ENCODE peak calls at places on chromosomes 12 and 14, in eight cellular contexts. V is cardiac fibroblast; M is stimulated activated CD4-positive, alpha-beta T cell treated with anti-CD3 and anti-CD28 coated beads, TNF-alpha, amount 100 ng/mL, for 4 hours; W is GM12864; Y is body of pancreas; H is ovary; Q is stimulated activated CD8-positive, alpha-beta memory T cell treated with anti-CD3 and anti-CD28 coated beads, Interleukin-7, amount 100 ng/mL, for 4 hours; N is fibroblast of lung. C is an unnamed sample.

GRCh38 chr14:50527970-50528369 is 4.4 kb downstream of the MAP4K5 start:
- DNase-seq in V (peak), N (peak), Q (no peak), M (no peak), W (no peak), Y (no peak), H (no peak), C (no peak)

GRCh38 chr14:20799955-20800544 is 2.6 kb downstream of the RNASE1 start:
- DNase-seq in M (no peak), Q (no peak), V (no peak), H (peak), Y (peak), W (no peak), N (no peak), C (no peak)

GRCh38 chr12:117580718-117581062 is 219.3 kb upstream of the NOS1 start:
- DNase-seq in M (no peak), W (peak), N (no peak), V (no peak), H (no peak), Q (no peak), Y (peak), C (no peak)

GRCh38 chr12:70154960-70155589 is 88.2 kb upstream of the CNOT2 start:
- DNase-seq in W (no peak), V (peak), H (no peak), Y (no peak), N (no peak), M (no peak), Q (no peak), C (peak)

GRCh38 chr14:57061009-57061711 is 207.5 kb downstream of the EXOC5 start:
- DNase-seq in V (no peak), M (no peak), H (no peak), W (no peak), Y (no peak), Q (no peak), N (no peak), C (no peak)

GRCh38 chr12:52044284-52044983 is 6.8 kb upstream of the NR4A1 start:
- DNase-seq in W (no peak), M (no peak), Y (peak), H (peak), N (peak), V (peak), Q (no peak), C (no peak)

GRCh38 chr12:112124918-112125249 is 476 bp upstream of the TRAFD1 start:
- DNase-seq in H (no peak), W (no peak), N (no peak), V (no peak), M (no peak), Y (no peak), Q (no peak), C (no peak)

GRCh38 chr14:38261620-38262019 is 5.7 kb upstream of the CLEC14A start:
- DNase-seq in Q (no peak), M (no peak), V (peak), N (no peak), Y (no peak), H (no peak), W (no peak), C (no peak)

GRCh38 chr12:120677765-120678473 is 9.0 kb upstream of the MLEC start:
- DNase-seq in W (peak), V (peak), H (no peak), N (peak), M (no peak), Y (no peak), Q (no peak), C (peak)

GRCh38 chr12:19402743-19403400 is 36.4 kb upstream of the AEBP2 start:
- DNase-seq in Q (no peak), M (no peak), N (peak), W (no peak), H (no peak), Y (peak), V (peak), C (peak)

GRCh38 chr12:60169904-60170303 is 574.1 kb downstream of the SLC16A7 start:
- DNase-seq in Y (no peak), V (peak), W (no peak), Q (no peak), N (peak), H (no peak), M (no peak), C (peak)

GRCh38 chr14:53979141-53979673 is 22.6 kb upstream of the BMP4 start:
- DNase-seq in W (no peak), H (no peak), V (no peak), M (no peak), N (peak), Y (no peak), Q (no peak), C (no peak)

GRCh38 chr12:16063728-16064127 is 152.6 kb downstream of the DERA start:
- DNase-seq in N (peak), V (peak), M (no peak), W (no peak), Q (no peak), Y (no peak), H (no peak), C (no peak)

GRCh38 chr12:25992026-25992782 is 33.7 kb downstream of the RASSF8 start:
- DNase-seq in Q (no peak), V (no peak), W (no peak), N (peak), H (no peak), M (no peak), Y (peak), C (peak)

GRCh38 chr14:39434401-39434800 is 2.2 kb upstream of the FBXO33 start:
- DNase-seq in W (no peak), H (no peak), Y (no peak), M (no peak), V (peak), Q (no peak), N (no peak), C (peak)

GRCh38 chr12:33223956-33224355 is 215.7 kb downstream of the SYT10 start:
- DNase-seq in M (no peak), W (no peak), N (no peak), H (no peak), V (no peak), Q (no peak), Y (no peak), C (peak)

GRCh38 chr14:79581912-79582576 is 629.3 kb downstream of the DIO2 start:
- DNase-seq in N (peak), M (no peak), H (no peak), V (peak), Y (no peak), Q (no peak), W (no peak), C (peak)

GRCh38 chr14:56147980-56148901 is 30.0 kb downstream of the PELI2 start:
- DNase-seq in H (no peak), Q (no peak), W (no peak), V (no peak), N (no peak), M (no peak), Y (no peak), C (no peak)

GRCh38 chr12:88946377-88946997 is 366.2 kb upstream of the KITLG start:
- DNase-seq in M (no peak), W (no peak), N (peak), H (no peak), Q (no peak), Y (no peak), V (peak), C (peak)

GRCh38 chr12:45959025-45959424 is 31.3 kb downstream of the SCAF11 start:
- DNase-seq in V (no peak), H (no peak), Q (no peak), M (no peak), W (no peak), Y (no peak), N (no peak), C (no peak)

GRCh38 chr14:103613517-103613916 is 15.5 kb upstream of the KLC1 start:
- DNase-seq in H (no peak), Q (no peak), M (no peak), W (no peak), V (no peak), N (no peak), Y (no peak), C (peak)

GRCh38 chr12:8699714-8700113 is 1.9 kb downstream of the RIMKLB start:
- DNase-seq in N (no peak), H (no peak), V (no peak), Q (no peak), W (no peak), M (no peak), Y (no peak), C (no peak)

GRCh38 chr12:8996682-8997405 is 7.5 kb downstream of the KLRG1 start:
- DNase-seq in Q (no peak), M (no peak), W (peak), V (peak), H (no peak), Y (no peak), N (peak), C (peak)

GRCh38 chr12:26198742-26199141 is 3.4 kb downstream of the SSPN start:
- DNase-seq in V (peak), M (no peak), H (peak), Y (no peak), N (peak), W (no peak), Q (no peak), C (peak)

GRCh38 chr12:85000766-85001165 is 35.3 kb downstream of the TSPAN19 start:
- DNase-seq in Q (no peak), N (no peak), M (no peak), Y (no peak), H (no peak), V (no peak), W (no peak), C (no peak)

C was measured in epithelial cell of esophagus.